ENCODE peak calls at places on chromosomes 7 and 10, in four cellular contexts. B, T, O and X are unnamed samples.

GRCh38 chr10:89795840-89796239 is 94.5 kb downstream of the KIF20B start:
- DNase-seq in B (no peak), T (no peak), O (no peak), X (no peak)

GRCh38 chr7:30975257-30975899 is 11.6 kb downstream of the GHRHR start:
- DNase-seq in B (no peak), T (no peak), O (no peak), X (no peak)

GRCh38 chr10:85544956-85545355 is 821.6 kb downstream of the GRID1 start:
- DNase-seq in B (no peak), T (no peak), O (no peak), X (no peak)

GRCh38 chr10:112435013-112435619 is 11.6 kb downstream of the ZDHHC6 start:
- DNase-seq in B (no peak), T (no peak), O (peak; percentile 3), X (no peak)

GRCh38 chr10:84296071-84296981 is 32.1 kb upstream of the CCSER2 start:
- DNase-seq in B (no peak), T (no peak), O (peak; percentile 23), X (no peak)

GRCh38 chr10:124092270-124093075 is 925 bp downstream of the CHST15 start:
- DNase-seq in B (no peak), T (peak; percentile 69), O (peak; percentile 87), X (no peak)

GRCh38 chr7:111486472-111487142 is 75.7 kb downstream of the IMMP2L start:
- DNase-seq in B (no peak), T (no peak), O (peak; percentile 31), X (peak; percentile 14)

GRCh38 chr10:52539463-52539862 is 225.4 kb downstream of the DKK1 start:
- DNase-seq in B (no peak), T (no peak), O (peak; percentile 45), X (peak; percentile 76)

GRCh38 chr10:78187371-78187770 is 153.7 kb downstream of the RPS24 start:
- DNase-seq in B (no peak), T (no peak), O (no peak), X (no peak)

GRCh38 chr7:131625817-131626372 is 69.5 kb upstream of the PODXL start:
- DNase-seq in B (no peak), T (no peak), O (peak; percentile 61), X (peak; percentile 58)

GRCh38 chr10:19815478-19816419 is 483 bp upstream of the PLXDC2 start:
- DNase-seq in B (no peak), T (peak; percentile 69), O (peak; percentile 83), X (no peak)

GRCh38 chr10:3163879-3164278 is 8.7 kb downstream of the PITRM1 start:
- DNase-seq in B (no peak), T (no peak), O (peak; percentile 34), X (no peak)

GRCh38 chr10:3162533-3162932 is 10.0 kb downstream of the PITRM1 start:
- DNase-seq in B (no peak), T (no peak), O (no peak), X (no peak)

GRCh38 chr10:3154661-3155060 is 17.9 kb downstream of the PITRM1 start:
- DNase-seq in B (no peak), T (no peak), O (no peak), X (no peak)

GRCh38 chr10:3159160-3159559 is 13.4 kb downstream of the PITRM1 start:
- DNase-seq in B (no peak), T (no peak), O (no peak), X (no peak)
- H3K36me3 ChIP-seq in B (peaks cover 61% of the 10 kb centered on the region), T (peaks cover 29% of the 10 kb centered on the region), O (peaks cover 41% of the 10 kb centered on the region), X (peaks cover 1% of the 10 kb centered on the region)

GRCh38 chr10:11262210-11263038 is 244.8 kb downstream of the CELF2 start:
- DNase-seq in B (no peak), T (no peak), O (no peak), X (no peak)

GRCh38 chr10:11263039-11263345 is 245.3 kb downstream of the CELF2 start:
- DNase-seq in B (no peak), T (no peak), O (no peak), X (no peak)

GRCh38 chr10:11261687-11262086 is 244.0 kb downstream of the CELF2 start:
- DNase-seq in B (no peak), T (no peak), O (no peak), X (no peak)

GRCh38 chr10:11260136-11260535 is 242.5 kb downstream of the CELF2 start:
- DNase-seq in B (no peak), T (no peak), O (no peak), X (no peak)

GRCh38 chr10:11261143-11261542 is 243.5 kb downstream of the CELF2 start:
- DNase-seq in B (no peak), T (no peak), O (no peak), X (no peak)
- H3K27me3 ChIP-seq in B (no peaks in the 10 kb centered on the region), T (no peaks in the 10 kb centered on the region), O (no peaks in the 10 kb centered on the region), X (no peaks in the 10 kb centered on the region)

GRCh38 chr10:91576096-91576545 is 56.8 kb downstream of the PPP1R3C start:
- DNase-seq in B (no peak), T (no peak), O (peak; percentile 29), X (no peak)

GRCh38 chr10:91571671-91572070 is 61.2 kb downstream of the PPP1R3C start:
- DNase-seq in B (no peak), T (no peak), O (no peak), X (no peak)

GRCh38 chr10:91573320-91573719 is 59.6 kb downstream of the PPP1R3C start:
- DNase-seq in B (no peak), T (no peak), O (no peak), X (no peak)

GRCh38 chr10:91574236-91574635 is 58.6 kb downstream of the PPP1R3C start:
- DNase-seq in B (no peak), T (no peak), O (no peak), X (no peak)

GRCh38 chr10:91575044-91575610 is 57.7 kb downstream of the PPP1R3C start:
- DNase-seq in B (no peak), T (no peak), O (no peak), X (no peak)
- H3K36me3 ChIP-seq in B (no peaks in the 10 kb centered on the region), T (no peaks in the 10 kb centered on the region), O (no peaks in the 10 kb centered on the region), X (no peaks in the 10 kb centered on the region)

GRCh38 chr7:135449467-135449866 is 60.4 kb downstream of the CNOT4 start:
- DNase-seq in B (no peak), T (no peak), O (no peak), X (no peak)

GRCh38 chr7:135454060-135454459 is 55.8 kb downstream of the CNOT4 start:
- DNase-seq in B (no peak), T (no peak), O (no peak), X (no peak)

GRCh38 chr7:135447783-135448182 is 62.1 kb downstream of the CNOT4 start:
- DNase-seq in B (no peak), T (no peak), O (no peak), X (no peak)

GRCh38 chr7:135445690-135446089 is 64.2 kb downstream of the CNOT4 start:
- DNase-seq in B (no peak), T (no peak), O (no peak), X (no peak)

DNA sequence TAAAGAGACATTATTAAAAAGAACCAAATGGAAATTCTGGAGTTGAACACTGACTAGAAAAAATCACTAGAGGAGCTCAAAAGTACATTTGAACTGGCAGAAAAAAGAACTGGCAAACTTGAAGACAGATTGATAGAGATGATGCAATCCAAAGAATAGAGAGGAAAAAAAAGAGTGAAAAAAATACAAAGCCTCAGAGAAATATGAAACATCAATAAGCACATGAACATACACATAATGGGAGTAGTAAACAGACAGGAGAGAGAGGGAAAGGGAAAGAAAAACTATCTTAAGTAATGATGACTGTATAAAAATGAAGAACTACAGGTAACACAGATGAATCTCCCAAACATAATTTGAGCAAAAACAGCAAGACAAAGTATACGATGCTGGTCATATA is 61.1 kb downstream of the CNOT4 start:
- DNase-seq in B (no peak), T (no peak), O (no peak), X (no peak)
- H3K27me3 ChIP-seq in B (no peaks in the 10 kb centered on the region), T (no peaks in the 10 kb centered on the region), O (no peaks in the 10 kb centered on the region), X (no peaks in the 10 kb centered on the region)

DNA sequence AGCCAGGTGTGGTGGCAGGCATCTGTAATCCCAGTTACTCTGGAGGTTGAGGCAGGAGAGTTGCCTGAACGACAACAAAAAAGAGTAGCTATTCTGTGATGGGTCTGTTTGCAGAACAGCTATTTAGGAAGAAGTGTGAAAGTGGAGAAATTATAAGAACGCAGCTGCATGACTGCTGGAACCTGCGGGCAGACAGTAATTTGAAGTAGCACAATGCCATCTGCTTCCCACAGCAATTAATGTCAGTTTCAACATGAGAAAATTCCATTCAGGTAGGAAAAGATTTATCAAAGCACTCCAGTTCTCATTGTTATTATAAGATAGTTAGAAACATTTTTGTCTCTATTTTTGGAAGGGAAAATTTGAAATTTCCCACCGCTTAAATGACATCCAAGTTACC is 21.5 kb downstream of the LAMB1 start:
- DNase-seq in B (no peak), T (no peak), O (no peak), X (no peak)
- H3K36me3 ChIP-seq in B (no peaks in the 10 kb centered on the region), T (peaks cover 16% of the 10 kb centered on the region), O (peaks cover 45% of the 10 kb centered on the region), X (peaks cover 10% of the 10 kb centered on the region)

DNA sequence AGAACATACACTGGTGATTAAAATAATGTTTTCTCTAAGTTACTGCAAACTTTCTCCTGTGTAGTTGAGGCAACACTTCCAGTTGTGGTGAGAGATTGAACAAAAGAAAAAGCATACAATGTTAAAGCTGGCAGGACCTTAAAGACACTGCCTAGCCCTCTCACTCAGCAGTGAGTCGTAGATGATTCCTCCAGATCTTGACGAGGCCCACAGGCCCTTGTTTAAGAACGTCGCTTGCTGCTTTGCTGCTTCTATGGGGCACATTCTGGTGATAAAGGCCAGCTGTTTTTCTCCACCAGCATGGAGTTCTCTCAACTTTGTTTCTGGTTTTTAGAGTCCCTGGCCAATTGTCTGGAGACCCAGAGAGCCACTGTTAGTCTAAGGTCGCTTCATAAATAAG is 2.8 kb upstream of the DENND11 start:
- DNase-seq in B (no peak), T (no peak), O (peak; percentile 16), X (no peak)
- H3K27me3 ChIP-seq in B (no peaks in the 10 kb centered on the region), T (no peaks in the 10 kb centered on the region), O (no peaks in the 10 kb centered on the region), X (no peaks in the 10 kb centered on the region)

GRCh38 chr10:119061352-119061751 is 19.3 kb downstream of the EIF3A start:
- DNase-seq in B (no peak), T (no peak), O (no peak), X (no peak)
- H3K36me3 ChIP-seq in B (peaks cover 69% of the 10 kb centered on the region), T (peaks cover 68% of the 10 kb centered on the region), O (peaks cover 61% of the 10 kb centered on the region), X (no peaks in the 10 kb centered on the region)